ENCODE peak calls at places on chromosome 22, in six cellular contexts. U, D, Z, N, S and W are unnamed samples.

GRCh38 chr22:30208631-30209603 is 37.6 kb downstream of the LIF start:
- DNase-seq in U (peak; percentile 45), D (peak; percentile 94), Z (no peak), N (peak; percentile 38), S (peak; percentile 92), W (peak; percentile 96)

GRCh38 chr22:47804281-47804680 is 1041.8 kb downstream of the TBC1D22A start:
- DNase-seq in U (no peak), D (no peak), Z (no peak), N (no peak), S (no peak), W (no peak)

GRCh38 chr22:38793721-38794466 is at the start of gene DNAL4:
- DNase-seq in U (peak; percentile 97), D (peak; percentile 99), Z (peak; percentile 98), N (peak; percentile 95), S (peak; percentile 99), W (peak; percentile 93)

GRCh38 chr22:44449061-44449682 is 48.9 kb downstream of the RTL6 start:
- DNase-seq in U (no peak), D (peak; percentile 86), Z (no peak), N (no peak), S (peak; percentile 94), W (peak; percentile 55)

GRCh38 chr22:49365191-49365837 is 462.4 kb downstream of the BRD1 start:
- DNase-seq in U (no peak), D (no peak), Z (peak; percentile 22), N (no peak), S (no peak), W (no peak)

GRCh38 chr22:41140365-41140957 is 48.1 kb downstream of the EP300 start:
- DNase-seq in U (no peak), D (no peak), Z (no peak), N (no peak), S (peak; percentile 3), W (no peak)

GRCh38 chr22:30833328-30833727 is 135.2 kb downstream of the MORC2 start:
- DNase-seq in U (no peak), D (no peak), Z (no peak), N (no peak), S (no peak), W (no peak)

GRCh38 chr22:48944433-48944755 is 883.3 kb downstream of the BRD1 start:
- DNase-seq in U (no peak), D (no peak), Z (peak; percentile 32), N (no peak), S (no peak), W (no peak)

GRCh38 chr22:50018608-50019291 is 6.2 kb upstream of the IL17REL start:
- DNase-seq in U (no peak), D (no peak), Z (no peak), N (peak; percentile 2), S (no peak), W (no peak)

GRCh38 chr22:23896166-23896522 is 2.0 kb downstream of the MIF start:
- DNase-seq in U (no peak), D (no peak), Z (no peak), N (no peak), S (no peak), W (no peak)

GRCh38 chr22:39363751-39364484 is 14.1 kb downstream of the SYNGR1 start:
- DNase-seq in U (no peak), D (no peak), Z (no peak), N (no peak), S (no peak), W (peak; percentile 76)

GRCh38 chr22:50267591-50268390 is 2.4 kb downstream of the MAPK11 start:
- DNase-seq in U (peak; percentile 75), D (peak; percentile 52), Z (no peak), N (peak; percentile 66), S (peak; percentile 27), W (peak; percentile 50)

GRCh38 chr22:23781065-23781464 is 5.7 kb upstream of the SMARCB1 start:
- DNase-seq in U (no peak), D (no peak), Z (no peak), N (no peak), S (no peak), W (no peak)

GRCh38 chr22:29994027-29994715 is 86.1 kb upstream of the HORMAD2 start:
- DNase-seq in U (no peak), D (peak; percentile 48), Z (no peak), N (no peak), S (peak; percentile 79), W (no peak)

GRCh38 chr22:33600113-33600512 is 320.2 kb downstream of the LARGE1 start:
- DNase-seq in U (no peak), D (no peak), Z (no peak), N (no peak), S (no peak), W (no peak)

GRCh38 chr22:50185384-50186087 is at the start of gene TRABD:
- DNase-seq in U (peak; percentile 91), D (peak; percentile 89), Z (peak; percentile 88), N (peak; percentile 93), S (peak; percentile 78), W (peak; percentile 84)

GRCh38 chr22:49577168-49578060 is 250.3 kb downstream of the BRD1 start:
- DNase-seq in U (no peak), D (no peak), Z (peak; percentile 40), N (peak; percentile 4), S (no peak), W (no peak)

GRCh38 chr22:49590851-49591445 is 236.7 kb downstream of the BRD1 start:
- DNase-seq in U (no peak), D (no peak), Z (no peak), N (peak; percentile 3), S (no peak), W (no peak)

GRCh38 chr22:36510384-36510783 is 3.5 kb upstream of the FOXRED2 start:
- DNase-seq in U (no peak), D (no peak), Z (no peak), N (no peak), S (peak; percentile 16), W (no peak)

GRCh38 chr22:36510966-36511881 is 4.4 kb upstream of the FOXRED2 start:
- DNase-seq in U (peak; percentile 34), D (peak; percentile 65), Z (no peak), N (peak; percentile 34), S (peak; percentile 59), W (peak; percentile 34)

GRCh38 chr22:36505998-36506635 is 723 bp downstream of the FOXRED2 start:
- DNase-seq in U (peak; percentile 22), D (no peak), Z (no peak), N (peak; percentile 13), S (no peak), W (no peak)

GRCh38 chr22:36507518-36508010 is 724 bp upstream of the FOXRED2 start:
- DNase-seq in U (no peak), D (no peak), Z (no peak), N (no peak), S (no peak), W (no peak)

GRCh38 chr22:36506637-36507517 is at the start of gene FOXRED2:
- DNase-seq in U (peak; percentile 91), D (peak; percentile 82), Z (peak; percentile 90), N (peak; percentile 92), S (peak; percentile 74), W (peak; percentile 79)
- H3K4me3 ChIP-seq in U (peak within 1 kb of the TSS; percentile 23), D (peak within 1 kb of the TSS; percentile 55), Z (peak within 1 kb of the TSS; percentile 51), N (peak within 1 kb of the TSS; percentile 37), S (peak within 1 kb of the TSS; percentile 40), W (peak within 1 kb of the TSS; percentile 61)

DNA sequence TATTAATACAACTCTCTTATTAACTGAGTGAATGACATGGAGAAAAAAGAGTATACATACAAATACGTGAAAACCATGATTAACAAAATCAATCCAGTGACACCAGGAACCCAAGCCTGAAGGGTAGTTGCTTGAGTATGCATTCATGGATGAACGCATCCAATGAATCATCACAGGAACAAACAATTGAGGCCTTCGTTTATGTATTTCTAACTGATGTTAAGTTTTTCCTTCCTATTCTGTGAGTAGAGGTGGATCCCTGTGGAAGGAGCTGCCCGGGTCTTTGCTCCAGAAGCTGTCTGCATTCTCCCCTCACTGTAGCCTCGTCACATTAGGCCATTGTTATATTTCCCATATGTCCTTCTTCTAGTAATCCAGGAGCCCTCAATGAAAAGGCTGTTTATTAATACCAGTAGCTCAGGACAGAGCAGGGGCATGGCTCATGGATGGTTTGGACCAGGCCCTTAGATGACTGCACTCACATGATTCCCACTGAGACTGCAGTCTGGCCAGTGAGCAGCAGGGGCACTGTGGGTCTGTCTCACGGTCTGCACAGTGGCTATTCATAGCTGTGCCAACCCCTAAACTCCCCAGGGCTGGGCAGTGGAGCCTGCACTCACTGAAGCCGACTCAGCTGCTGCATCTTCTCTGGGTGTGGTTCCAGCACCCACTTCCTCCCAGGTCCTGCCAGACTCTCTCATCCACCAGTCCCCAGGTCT is 128.1 kb upstream of the TOP3B start:
- DNase-seq in U (peak; percentile 17), D (peak; percentile 70), Z (no peak), N (peak; percentile 51), S (peak; percentile 57), W (peak; percentile 49)
- H3K4me3 ChIP-seq in U (no peak overlapping the region), D (no peak overlapping the region), Z (no peak overlapping the region), N (no peak overlapping the region), S (no peak overlapping the region), W (no peak overlapping the region)

DNA sequence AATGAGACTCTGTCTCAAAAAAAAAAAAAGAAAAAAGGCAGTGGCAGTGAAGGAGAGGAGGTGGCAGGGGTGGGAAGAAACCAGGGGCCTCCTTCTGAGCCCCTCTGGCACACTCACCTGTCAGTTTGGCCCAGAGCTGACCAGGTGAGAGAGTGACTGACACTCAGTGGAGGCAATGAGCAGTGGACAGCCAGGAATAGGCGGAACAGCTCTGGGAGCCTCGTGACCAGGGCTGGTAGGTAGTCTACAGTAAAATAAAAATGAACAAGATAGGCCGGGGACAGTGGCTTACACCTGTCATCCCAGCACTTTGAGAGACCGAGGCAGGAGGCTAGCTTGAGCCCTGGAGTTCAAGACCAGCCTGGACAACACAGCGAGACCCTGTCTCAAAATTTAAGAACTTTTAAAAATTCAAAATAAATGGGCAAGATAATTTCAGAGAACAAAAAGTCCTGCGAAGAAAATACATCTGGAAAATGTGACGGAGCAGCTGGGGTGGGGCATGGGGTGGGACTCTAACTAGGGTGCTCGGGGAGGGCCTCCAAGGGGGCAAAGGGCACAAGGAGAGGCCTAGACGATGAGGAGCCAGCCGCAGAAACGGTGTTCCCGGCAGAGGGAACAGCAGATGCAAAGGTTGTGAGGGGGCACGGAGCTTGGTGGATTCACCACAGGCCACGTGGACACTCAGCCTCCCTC is 3.8 kb upstream of the PDXP start:
- DNase-seq in U (no peak), D (no peak), Z (no peak), N (peak; percentile 83), S (no peak), W (no peak)
- H3K4me3 ChIP-seq in U (no peak overlapping the region), D (no peak overlapping the region), Z (no peak overlapping the region), N (no peak overlapping the region), S (no peak overlapping the region), W (no peak overlapping the region)

GRCh38 chr22:17117400-17117799 is 3.8 kb downstream of the TMEM121B start:
- DNase-seq in U (no peak), D (no peak), Z (no peak), N (no peak), S (no peak), W (no peak)

GRCh38 chr22:17115311-17115710 is 5.8 kb downstream of the TMEM121B start:
- DNase-seq in U (no peak), D (no peak), Z (no peak), N (no peak), S (no peak), W (no peak)

GRCh38 chr22:17114958-17115235 is 6.3 kb downstream of the TMEM121B start:
- DNase-seq in U (no peak), D (no peak), Z (no peak), N (no peak), S (no peak), W (no peak)

GRCh38 chr22:17116931-17117330 is 4.2 kb downstream of the TMEM121B start:
- DNase-seq in U (no peak), D (no peak), Z (no peak), N (no peak), S (no peak), W (no peak)

DNA sequence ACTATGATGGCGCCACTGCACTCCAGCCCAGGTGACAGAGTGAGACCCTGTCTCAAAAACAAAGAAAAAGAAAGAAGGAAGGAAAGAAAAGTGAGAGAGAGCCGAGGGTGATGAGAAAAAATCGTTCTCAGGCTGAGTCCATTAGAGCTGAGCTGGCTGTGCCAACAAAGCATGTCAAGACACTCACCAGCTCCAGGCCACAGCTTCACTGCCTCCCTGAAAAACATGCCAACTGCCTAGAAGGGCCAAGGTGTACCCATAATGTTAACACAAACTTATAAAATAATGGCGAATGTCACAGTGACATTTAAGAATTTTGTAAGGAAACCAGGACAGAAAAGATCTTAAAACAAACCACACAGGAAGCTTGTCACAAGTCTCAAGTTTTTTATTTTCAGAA is 5.2 kb downstream of the TMEM121B start:
- DNase-seq in U (no peak), D (no peak), Z (no peak), N (no peak), S (no peak), W (no peak)
- H3K4me3 ChIP-seq in U (no peak overlapping the region), D (no peak overlapping the region), Z (no peak overlapping the region), N (no peak overlapping the region), S (no peak overlapping the region), W (no peak overlapping the region)